ENCODE peak calls at places on chromosome 14, in ten cellular contexts. One of them, this sample, is unnamed.

GRCh38 chr14:24382103-24382377 is 14.1 kb downstream of the NFATC4 start:
- DNase-seq in anterior cingulate cortex: no peak
- DNase-seq in activated CD4-positive, alpha-beta T cell treated with anti-CD3 and anti-CD28 coated beads, Interleukin-2, amount 10 ng/mL, durations not matched to agents 7 days and 5 days: no peak
- DNase-seq in epithelial cell of esophagus: no peak
- DNase-seq in omental fat pad: no peak
- DNase-seq in neural crest cell: no peak
- DNase-seq in bronchial epithelial cell: no peak
- DNase-seq in endothelial cell: no peak
- DNase-seq in AG08396: no peak
- DNase-seq in NCI-H187 treated with DMSO at 0.1 percent for 48 hours: no peak
- DNase-seq in this sample: no peak

GRCh38 chr14:46048127-46048526 is 603.5 kb downstream of the RPL10L start:
- DNase-seq in anterior cingulate cortex: no peak
- DNase-seq in activated CD4-positive, alpha-beta T cell treated with anti-CD3 and anti-CD28 coated beads, Interleukin-2, amount 10 ng/mL, durations not matched to agents 7 days and 5 days: no peak
- DNase-seq in epithelial cell of esophagus: peak
- DNase-seq in omental fat pad: no peak
- DNase-seq in neural crest cell: peak
- DNase-seq in bronchial epithelial cell: peak
- DNase-seq in endothelial cell: peak
- DNase-seq in AG08396: peak
- DNase-seq in NCI-H187 treated with DMSO at 0.1 percent for 48 hours: no peak
- DNase-seq in this sample: no peak

GRCh38 chr14:70602254-70602653 is 1.8 kb upstream of the MED6 start:
- DNase-seq in anterior cingulate cortex: no peak
- DNase-seq in activated CD4-positive, alpha-beta T cell treated with anti-CD3 and anti-CD28 coated beads, Interleukin-2, amount 10 ng/mL, durations not matched to agents 7 days and 5 days: no peak
- DNase-seq in epithelial cell of esophagus: no peak
- DNase-seq in omental fat pad: no peak
- DNase-seq in neural crest cell: no peak
- DNase-seq in bronchial epithelial cell: no peak
- DNase-seq in endothelial cell: no peak
- DNase-seq in AG08396: no peak
- DNase-seq in NCI-H187 treated with DMSO at 0.1 percent for 48 hours: no peak
- DNase-seq in this sample: no peak

GRCh38 chr14:51576112-51576420 is 75.6 kb upstream of the FRMD6 start:
- DNase-seq in anterior cingulate cortex: no peak
- DNase-seq in activated CD4-positive, alpha-beta T cell treated with anti-CD3 and anti-CD28 coated beads, Interleukin-2, amount 10 ng/mL, durations not matched to agents 7 days and 5 days: no peak
- DNase-seq in epithelial cell of esophagus: no peak
- DNase-seq in omental fat pad: no peak
- DNase-seq in neural crest cell: no peak
- DNase-seq in bronchial epithelial cell: no peak
- DNase-seq in endothelial cell: peak
- DNase-seq in AG08396: no peak
- DNase-seq in NCI-H187 treated with DMSO at 0.1 percent for 48 hours: no peak
- DNase-seq in this sample: no peak

GRCh38 chr14:52563120-52563519 is 10.5 kb downstream of the GPR137C start:
- DNase-seq in anterior cingulate cortex: no peak
- DNase-seq in activated CD4-positive, alpha-beta T cell treated with anti-CD3 and anti-CD28 coated beads, Interleukin-2, amount 10 ng/mL, durations not matched to agents 7 days and 5 days: no peak
- DNase-seq in epithelial cell of esophagus: peak
- DNase-seq in omental fat pad: no peak
- DNase-seq in neural crest cell: no peak
- DNase-seq in bronchial epithelial cell: peak
- DNase-seq in endothelial cell: no peak
- DNase-seq in AG08396: peak
- DNase-seq in NCI-H187 treated with DMSO at 0.1 percent for 48 hours: no peak
- DNase-seq in this sample: peak

GRCh38 chr14:24416932-24417619 is 12.4 kb downstream of the CBLN3 start:
- DNase-seq in anterior cingulate cortex: no peak
- DNase-seq in activated CD4-positive, alpha-beta T cell treated with anti-CD3 and anti-CD28 coated beads, Interleukin-2, amount 10 ng/mL, durations not matched to agents 7 days and 5 days: no peak
- DNase-seq in epithelial cell of esophagus: no peak
- DNase-seq in omental fat pad: no peak
- DNase-seq in neural crest cell: no peak
- DNase-seq in bronchial epithelial cell: no peak
- DNase-seq in endothelial cell: no peak
- DNase-seq in AG08396: no peak
- DNase-seq in NCI-H187 treated with DMSO at 0.1 percent for 48 hours: no peak
- DNase-seq in this sample: no peak

GRCh38 chr14:22513066-22513812 is 75.8 kb downstream of the DAD1 start:
- DNase-seq in anterior cingulate cortex: no peak
- DNase-seq in activated CD4-positive, alpha-beta T cell treated with anti-CD3 and anti-CD28 coated beads, Interleukin-2, amount 10 ng/mL, durations not matched to agents 7 days and 5 days: no peak
- DNase-seq in epithelial cell of esophagus: no peak
- DNase-seq in omental fat pad: no peak
- DNase-seq in neural crest cell: no peak
- DNase-seq in bronchial epithelial cell: no peak
- DNase-seq in endothelial cell: no peak
- DNase-seq in AG08396: no peak
- DNase-seq in NCI-H187 treated with DMSO at 0.1 percent for 48 hours: no peak
- DNase-seq in this sample: no peak

GRCh38 chr14:102693006-102693755 is 84.1 kb upstream of the TRAF3 start:
- DNase-seq in anterior cingulate cortex: no peak
- DNase-seq in activated CD4-positive, alpha-beta T cell treated with anti-CD3 and anti-CD28 coated beads, Interleukin-2, amount 10 ng/mL, durations not matched to agents 7 days and 5 days: no peak
- DNase-seq in epithelial cell of esophagus: no peak
- DNase-seq in omental fat pad: no peak
- DNase-seq in neural crest cell: no peak
- DNase-seq in bronchial epithelial cell: no peak
- DNase-seq in endothelial cell: no peak
- DNase-seq in AG08396: no peak
- DNase-seq in NCI-H187 treated with DMSO at 0.1 percent for 48 hours: no peak
- DNase-seq in this sample: no peak

GRCh38 chr14:77131871-77132486 is 9.6 kb downstream of the ZDHHC22 start:
- DNase-seq in anterior cingulate cortex: no peak
- DNase-seq in activated CD4-positive, alpha-beta T cell treated with anti-CD3 and anti-CD28 coated beads, Interleukin-2, amount 10 ng/mL, durations not matched to agents 7 days and 5 days: no peak
- DNase-seq in epithelial cell of esophagus: no peak
- DNase-seq in omental fat pad: no peak
- DNase-seq in neural crest cell: no peak
- DNase-seq in bronchial epithelial cell: no peak
- DNase-seq in endothelial cell: no peak
- DNase-seq in AG08396: no peak
- DNase-seq in NCI-H187 treated with DMSO at 0.1 percent for 48 hours: no peak
- DNase-seq in this sample: no peak

GRCh38 chr14:59268858-59269257 is 80.4 kb downstream of the DAAM1 start:
- DNase-seq in anterior cingulate cortex: no peak
- DNase-seq in activated CD4-positive, alpha-beta T cell treated with anti-CD3 and anti-CD28 coated beads, Interleukin-2, amount 10 ng/mL, durations not matched to agents 7 days and 5 days: no peak
- DNase-seq in epithelial cell of esophagus: no peak
- DNase-seq in omental fat pad: no peak
- DNase-seq in neural crest cell: no peak
- DNase-seq in bronchial epithelial cell: no peak
- DNase-seq in endothelial cell: no peak
- DNase-seq in AG08396: no peak
- DNase-seq in NCI-H187 treated with DMSO at 0.1 percent for 48 hours: no peak
- DNase-seq in this sample: no peak

This sample was measured in erythroblast.